ENCODE peak calls at places on chromosome 1, in ten cellular contexts. B is germinal center; X is AG20443; A is T-helper 2 cell; G is BE2C; M is progenitor cell of endocrine pancreas; N is naive thymus-derived CD8-positive, alpha-beta T cell; W is HTR-8/SVneo; Y is T-helper 17 cell; E is stimulated activated CD4-positive, alpha-beta T cell treated with anti-CD3 and anti-CD28 coated beads, TNF-alpha, amount 100 ng/mL, for 4 hours. U is an unnamed sample.

GRCh38 chr1:181134543-181135461 is 46.3 kb downstream of the IER5 start:
- DNase-seq in E (no peak), M (no peak), X (peak), B (peak), A (peak), N (no peak), W (peak), G (no peak), Y (no peak), U (peak)

GRCh38 chr1:50989694-50990093 is 19.6 kb downstream of the CDKN2C start:
- DNase-seq in A (no peak), N (no peak), E (no peak), M (no peak), W (no peak), X (peak), B (no peak), Y (no peak), G (no peak), U (no peak)

GRCh38 chr1:247548847-247549246 is at the start of gene GCSAML:
- DNase-seq in A (peak), M (no peak), B (no peak), W (no peak), N (no peak), G (no peak), Y (no peak), X (no peak), E (no peak), U (no peak)

GRCh38 chr1:22347854-22348760 is 103.5 kb upstream of the ZBTB40 start:
- DNase-seq in E (no peak), W (no peak), A (no peak), X (no peak), M (no peak), G (no peak), N (no peak), Y (no peak), B (no peak), U (no peak)

GRCh38 chr1:150507912-150508864 is at the start of gene ECM1:
- DNase-seq in M (no peak), B (no peak), A (no peak), X (peak), W (peak), Y (no peak), G (peak), N (no peak), E (no peak), U (no peak)

GRCh38 chr1:84510668-84511067 is 4.3 kb upstream of the GNG5 start:
- DNase-seq in A (no peak), B (no peak), M (no peak), X (no peak), W (no peak), N (no peak), E (no peak), G (no peak), Y (no peak), U (no peak)

GRCh38 chr1:215260711-215261110 is 178.2 kb downstream of the KCNK2 start:
- DNase-seq in E (no peak), B (no peak), Y (no peak), M (no peak), N (no peak), W (no peak), G (no peak), X (no peak), A (no peak), U (no peak)

GRCh38 chr1:227949954-227950734 is 2.4 kb upstream of the WNT9A start:
- DNase-seq in G (no peak), W (no peak), X (no peak), N (no peak), E (no peak), M (peak), A (no peak), B (no peak), Y (no peak), U (no peak)

GRCh38 chr1:167158813-167159275 is 61.8 kb upstream of the POU2F1 start:
- DNase-seq in W (no peak), E (no peak), A (no peak), G (no peak), B (no peak), N (no peak), M (no peak), X (no peak), Y (no peak), U (no peak)

GRCh38 chr1:31767225-31767624 is 3.1 kb upstream of the ADGRB2 start:
- DNase-seq in X (no peak), E (no peak), A (no peak), B (no peak), G (no peak), Y (no peak), W (no peak), N (no peak), M (no peak), U (no peak)

GRCh38 chr1:96918406-96918805 is 196.8 kb downstream of the PTBP2 start:
- DNase-seq in M (no peak), N (no peak), Y (no peak), X (peak), E (no peak), A (no peak), G (no peak), W (no peak), B (no peak), U (no peak)

GRCh38 chr1:206708058-206708457 is 23.4 kb downstream of the MAPKAPK2 start:
- DNase-seq in A (no peak), W (no peak), E (no peak), G (no peak), X (no peak), Y (no peak), M (no peak), B (no peak), N (no peak), U (no peak)

GRCh38 chr1:97906567-97907228 is 14.1 kb downstream of the DPYD start:
- DNase-seq in G (no peak), N (no peak), M (no peak), Y (no peak), A (no peak), X (peak), W (no peak), E (no peak), B (no peak), U (no peak)